ENCODE peak calls at places on chromosomes 3 and 15, in eight cellular contexts. C is lower lobe of right lung, D is esophagus squamous epithelium, B is Peyer's patch, W is thoracic aorta, G is tibial artery, L is right atrium auricular region, A is heart left ventricle. I is an unnamed sample. For H3K9me3, the result is how much of the 10 kb centered on the place peaks cover.

GRCh38 chr3:115623414-115623868 is at the start of gene GAP43:
- DNase-seq in B (no peak), G (peak), C (no peak), L (no peak), A (peak), W (no peak), D (no peak), I (peak)

GRCh38 chr3:168071535-168071934 is 24.2 kb downstream of the GOLIM4 start:
- DNase-seq in D (no peak), L (no peak), G (no peak), C (no peak), A (no peak), W (no peak), B (no peak), I (peak)

GRCh38 chr15:57345584-57345983 is 30.7 kb upstream of the CGNL1 start:
- DNase-seq in W (no peak), D (no peak), G (no peak), C (no peak), L (no peak), A (no peak), B (no peak), I (no peak)

GRCh38 chr3:174439621-174440349 is 419.3 kb upstream of the NAALADL2 start:
- DNase-seq in C (no peak), L (no peak), G (no peak), A (peak), B (no peak), W (no peak), D (no peak), I (peak)

GRCh38 chr3:129611446-129611800 is 4.9 kb upstream of the PLXND1 start:
- DNase-seq in B (no peak), D (no peak), A (no peak), G (no peak), C (no peak), W (no peak), L (no peak), I (no peak)

GRCh38 chr3:27483117-27484001 is 825 bp downstream of the SLC4A7 start:
- DNase-seq in W (peak), C (peak), D (no peak), L (peak), A (peak), G (peak), B (peak), I (peak)

GRCh38 chr15:66184492-66184891 is 69.1 kb downstream of the MEGF11 start:
- DNase-seq in L (no peak), W (no peak), G (no peak), B (no peak), A (no peak), C (no peak), D (no peak), I (no peak)

GRCh38 chr15:63338170-63338569 is 43.5 kb downstream of the CA12 start:
- DNase-seq in A (no peak), B (no peak), W (no peak), G (no peak), C (no peak), L (no peak), D (no peak), I (peak)

GRCh38 chr15:68407886-68408500 is 24.0 kb downstream of the ITGA11 start:
- DNase-seq in W (no peak), C (no peak), D (no peak), B (no peak), A (no peak), L (peak), G (peak), I (no peak)

GRCh38 chr15:83653288-83653638 is 660 bp upstream of the ADAMTSL3 start:
- DNase-seq in C (no peak), W (peak), D (no peak), L (no peak), A (no peak), B (no peak), G (no peak), I (no peak)

GRCh38 chr3:184073621-184074020 is 20.8 kb downstream of the HTR3C start:
- DNase-seq in D (no peak), W (no peak), C (no peak), A (no peak), B (no peak), L (no peak), G (no peak), I (no peak)

GRCh38 chr3:60053518-60054265 is 1003.9 kb upstream of the CFAP20DC start:
- DNase-seq in C (no peak), A (no peak), L (no peak), B (no peak), D (no peak), W (no peak), G (no peak), I (peak)

GRCh38 chr15:73630030-73630429 is 3.2 kb downstream of the NPTN start:
- DNase-seq in G (no peak), C (no peak), W (no peak), D (no peak), B (no peak), A (no peak), L (no peak), I (no peak)

GRCh38 chr15:40080847-40081246 is 27.8 kb downstream of the BMF start:
- DNase-seq in L (no peak), A (no peak), G (peak), C (no peak), B (no peak), W (no peak), D (no peak), I (no peak)

GRCh38 chr15:40081691-40082194 is 26.9 kb downstream of the BMF start:
- DNase-seq in L (peak), D (no peak), W (no peak), A (peak), G (peak), C (peak), B (no peak), I (peak)

GRCh38 chr15:40083756-40084101 is 24.9 kb downstream of the BMF start:
- DNase-seq in G (no peak), A (no peak), B (no peak), W (no peak), D (no peak), L (no peak), C (no peak), I (no peak)

GRCh38 chr15:40080104-40080503 is 28.6 kb downstream of the BMF start:
- DNase-seq in A (no peak), C (no peak), D (no peak), W (no peak), L (no peak), B (no peak), G (no peak), I (no peak)

GRCh38 chr15:40082195-40082868 is 26.3 kb downstream of the BMF start:
- DNase-seq in A (peak), B (peak), G (no peak), D (no peak), C (no peak), L (no peak), W (no peak), I (no peak)
- H3K4me3 ChIP-seq in A (no peak), B (no peak), G (peak), D (peak), C (peak), L (no peak), W (peak), I (no peak)

GRCh38 chr3:141104151-141104741 is 53.1 kb downstream of the SPSB4 start:
- DNase-seq in C (peak), L (no peak), D (no peak), B (no peak), G (peak), A (no peak), W (no peak), I (no peak)

GRCh38 chr3:141102372-141102771 is 51.2 kb downstream of the SPSB4 start:
- DNase-seq in C (no peak), W (no peak), D (no peak), G (peak), L (no peak), A (no peak), B (no peak), I (no peak)

GRCh38 chr3:141103503-141103902 is 52.4 kb downstream of the SPSB4 start:
- DNase-seq in L (no peak), C (no peak), G (peak), A (no peak), B (no peak), W (no peak), D (no peak), I (no peak)

GRCh38 chr3:141100531-141101320 is 49.6 kb downstream of the SPSB4 start:
- DNase-seq in B (no peak), D (no peak), W (no peak), C (no peak), A (no peak), L (no peak), G (peak), I (no peak)

DNA sequence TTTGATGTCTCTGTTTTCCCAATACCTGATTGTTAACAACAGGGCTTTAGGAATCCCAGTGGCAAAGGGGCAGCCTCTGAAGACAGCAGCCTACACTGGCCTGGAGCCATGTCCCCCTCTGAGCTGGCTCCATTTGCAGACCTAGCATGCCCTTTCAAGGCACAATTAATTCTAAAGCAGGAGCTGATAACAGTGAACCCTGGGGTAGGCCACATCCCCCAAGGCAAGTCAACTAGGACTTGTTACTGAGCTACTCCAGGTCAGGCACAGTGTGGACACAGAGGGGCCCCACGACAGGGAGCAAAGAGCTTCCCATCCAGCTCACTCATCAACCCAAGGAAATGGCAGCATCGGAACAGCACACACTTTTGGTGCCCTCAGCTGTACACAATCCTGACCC is 51.9 kb downstream of the SPSB4 start:
- DNase-seq in L (no peak), G (peak), A (no peak), C (no peak), B (no peak), W (no peak), D (no peak), I (no peak)
- H3K9me3 ChIP-seq in L (under half), G (under half), A (under half), C (under half), B (under half), W (under half), D (under half), I (under half)

GRCh38 chr3:2098398-2099027 is at the start of gene CNTN4:
- DNase-seq in L (no peak), C (peak), B (no peak), A (peak), G (peak), W (peak), D (no peak), I (peak)

GRCh38 chr3:2097641-2098191 is 950 bp upstream of the CNTN4 start:
- DNase-seq in L (no peak), D (no peak), G (no peak), W (no peak), C (no peak), B (no peak), A (no peak), I (no peak)

GRCh38 chr3:2099779-2100191 is 1.1 kb downstream of the CNTN4 start:
- DNase-seq in W (no peak), D (no peak), A (no peak), G (no peak), B (no peak), L (no peak), C (no peak), I (no peak)

GRCh38 chr3:2096196-2096595 is 2.5 kb upstream of the CNTN4 start:
- DNase-seq in A (no peak), L (no peak), C (no peak), G (no peak), D (no peak), W (no peak), B (no peak), I (no peak)

DNA sequence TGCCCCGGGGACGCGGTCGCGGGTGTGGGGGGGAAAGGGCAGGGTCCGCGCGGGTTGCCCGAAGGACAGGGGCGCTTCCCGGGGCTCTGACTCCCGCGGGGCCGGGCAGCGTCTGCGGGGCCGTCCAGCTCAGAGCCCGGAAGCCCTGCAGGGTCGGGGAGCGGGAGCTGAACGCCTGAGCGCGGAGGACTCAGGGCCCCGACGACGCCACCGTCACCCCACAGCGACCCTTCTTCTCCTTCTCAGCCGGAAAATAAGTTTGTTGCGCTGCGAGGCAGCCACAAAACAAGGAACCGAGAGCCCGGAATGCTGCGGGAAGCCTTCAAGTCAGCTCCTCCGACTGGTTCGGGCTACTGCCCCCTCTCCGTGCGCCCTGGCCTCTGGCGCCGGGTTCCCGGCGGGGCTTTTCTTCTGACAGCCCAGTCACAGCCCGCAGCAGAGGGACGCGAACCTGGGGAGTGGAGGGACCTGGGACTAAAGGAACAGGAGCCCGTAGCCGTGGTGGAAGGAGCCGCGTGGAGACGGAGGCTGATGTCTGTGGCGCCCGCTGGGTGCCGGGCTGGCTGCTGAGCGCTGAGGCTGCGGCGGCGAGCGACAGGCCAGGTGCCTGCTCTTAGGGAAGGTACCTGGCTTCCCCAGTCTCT is 484 bp downstream of the CNTN4 start:
- DNase-seq in W (no peak), L (no peak), B (no peak), G (peak), D (no peak), A (peak), C (peak), I (no peak)
- H3K4me3 ChIP-seq in W (peak), L (peak), B (peak), G (peak), D (peak), A (peak), C (peak), I (no peak)

DNA sequence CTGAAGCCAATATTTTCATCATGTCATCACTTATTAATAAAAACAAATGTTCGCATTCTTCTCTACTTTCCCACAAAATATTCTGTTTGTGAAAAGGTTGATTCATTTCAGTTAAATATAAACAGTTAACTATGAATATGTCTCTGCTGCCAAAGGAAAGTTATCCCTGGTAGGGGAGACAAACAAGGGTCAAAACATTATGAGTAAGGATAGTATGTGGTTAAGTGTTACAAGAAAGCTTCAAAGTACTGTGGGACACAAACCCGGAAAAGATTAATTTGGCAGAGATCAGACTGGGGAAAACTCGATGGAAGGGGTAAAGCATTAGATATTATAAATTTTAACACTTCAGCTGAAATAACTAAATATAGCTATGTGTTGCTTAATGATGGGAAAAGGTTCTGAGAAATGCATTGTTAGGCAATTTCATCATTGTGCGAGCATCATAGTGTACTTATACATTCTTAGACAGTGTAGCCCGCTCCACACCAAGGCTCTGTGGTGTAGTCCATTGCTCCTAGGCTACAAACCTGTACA is 436.5 kb upstream of the TBL1XR1 start:
- DNase-seq in A (no peak), B (no peak), D (no peak), W (no peak), G (no peak), C (no peak), L (no peak), I (no peak)
- H3K9me3 ChIP-seq in A (under half), B (under half), D (under half), W (under half), G (under half), C (under half), L (under half), I (under half)

GRCh38 chr3:29279830-29280229 is 1.0 kb upstream of the RBMS3 start:
- DNase-seq in D (no peak), A (peak), G (peak), L (no peak), B (no peak), W (no peak), C (no peak), I (no peak)
- H3K4me3 ChIP-seq in D (peak), A (peak), G (peak), L (peak), B (no peak), W (peak), C (peak), I (no peak)

GRCh38 chr15:45113380-45113990 is 487 bp downstream of the DUOX2 start:
- DNase-seq in W (no peak), G (no peak), A (no peak), L (no peak), D (no peak), B (no peak), C (no peak), I (no peak)
- H3K9me3 ChIP-seq in W (under half), G (under half), A (under half), L (under half), D (under half), B (under half), C (under half), I (under half)

DNA sequence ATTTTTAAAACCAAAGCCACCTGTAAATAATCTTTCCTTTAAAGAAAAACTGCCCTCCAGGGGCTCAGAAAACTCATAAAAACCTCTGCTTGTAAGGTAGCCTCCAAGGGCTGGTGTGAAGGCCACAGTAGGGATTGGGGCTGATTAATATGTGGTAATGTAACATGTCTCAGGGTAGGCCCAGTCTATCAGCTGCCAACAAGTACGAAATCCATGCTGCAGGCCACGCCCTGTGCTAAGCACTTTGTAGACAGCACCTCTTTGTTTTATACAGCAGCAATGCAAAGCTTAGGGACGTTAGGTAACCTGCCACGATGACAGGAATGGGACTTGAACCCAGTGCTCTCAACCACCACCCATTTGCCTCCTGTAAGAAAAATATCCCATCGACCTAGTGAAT is 65.6 kb upstream of the PRICKLE2 start:
- DNase-seq in G (no peak), D (no peak), B (no peak), A (no peak), L (no peak), W (no peak), C (no peak), I (peak)
- H3K4me3 ChIP-seq in G (no peak), D (no peak), B (no peak), A (no peak), L (no peak), W (no peak), C (no peak), I (no peak)